ENCODE peak calls at places on chromosomes 1 and 21, in eight cellular contexts. F is small intestine; Y is NK-92 treated with Interleukin-12 subunit alpha and Interleukin-12 subunit beta, amount 100 ng/mL, for 24 hours; X is astrocyte of the spinal cord; P is progenitor cell of endocrine pancreas; M is A172; N is Right ventricle myocardium superior; U is psoas muscle. R is an unnamed sample.

GRCh38 chr1:180969429-180969828 is 53.2 kb downstream of the STX6 start:
- DNase-seq in F (no peak), Y (no peak), X (no peak), P (no peak), M (no peak), N (no peak), U (no peak), R (no peak)

GRCh38 chr21:43369124-43369523 is 57.8 kb downstream of the SIK1 start:
- DNase-seq in F (no peak), Y (no peak), X (no peak), P (no peak), M (no peak), N (no peak), U (peak), R (no peak)

GRCh38 chr1:223364685-223365382 is 858 bp upstream of the SUSD4 start:
- DNase-seq in F (no peak), Y (no peak), X (no peak), P (no peak), M (no peak), N (no peak), U (no peak), R (peak)

GRCh38 chr21:26432410-26432809 is 140.7 kb downstream of the CYYR1 start:
- DNase-seq in F (no peak), Y (no peak), X (no peak), P (no peak), M (no peak), N (no peak), U (no peak), R (no peak)

GRCh38 chr1:153957744-153958110 is 685 bp downstream of the CRTC2 start:
- DNase-seq in F (peak), Y (peak), X (peak), P (no peak), M (peak), N (no peak), U (no peak), R (no peak)

GRCh38 chr1:245673920-245674414 is 519.2 kb downstream of the KIF26B start:
- DNase-seq in F (no peak), Y (no peak), X (no peak), P (no peak), M (no peak), N (no peak), U (no peak), R (no peak)

GRCh38 chr1:2632051-2632430 is 775 bp downstream of the MMEL1 start:
- DNase-seq in F (no peak), Y (no peak), X (no peak), P (no peak), M (no peak), N (no peak), U (no peak), R (no peak)

GRCh38 chr1:31639543-31639942 is 5.1 kb downstream of the PEF1 start:
- DNase-seq in F (no peak), Y (no peak), X (no peak), P (no peak), M (no peak), N (no peak), U (no peak), R (no peak)